ENCODE peak calls at places on chromosome 7, in five cellular contexts. I is B cell, N is NCI-H1092 treated with DMSO at 0.1 percent for 48 hours, S is uterus, Q is fibroblast of the aortic adventitia. K is an unnamed sample.

GRCh38 chr7:90563286-90563685 is 32.8 kb upstream of the CDK14 start:
- DNase-seq in I (no peak), N (no peak), S (no peak), Q (no peak), K (no peak)

GRCh38 chr7:135509589-135509838 is 388 bp downstream of the CNOT4 start:
- DNase-seq in I (peak), N (no peak), S (no peak), Q (no peak), K (no peak)

GRCh38 chr7:23477170-23477525 is 6.9 kb upstream of the IGF2BP3 start:
- DNase-seq in I (no peak), N (no peak), S (no peak), Q (no peak), K (no peak)

GRCh38 chr7:50387351-50387750 is 62.8 kb downstream of the FIGNL1 start:
- DNase-seq in I (no peak), N (no peak), S (no peak), Q (no peak), K (no peak)

GRCh38 chr7:149147072-149147729 is at the start of gene ZNF398:
- DNase-seq in I (peak), N (peak), S (peak), Q (peak), K (peak)

GRCh38 chr7:88169717-88170320 is 50.0 kb downstream of the SRI start:
- DNase-seq in I (no peak), N (peak), S (no peak), Q (peak), K (peak)

GRCh38 chr7:90474284-90475210 is 5.1 kb downstream of the PTTG1IP2 start:
- DNase-seq in I (no peak), N (no peak), S (no peak), Q (peak), K (no peak)

GRCh38 chr7:75971961-75972763 is 22.2 kb downstream of the TMEM120A start:
- DNase-seq in I (no peak), N (no peak), S (no peak), Q (peak), K (no peak)

GRCh38 chr7:66697451-66698438 is 42.8 kb upstream of the RABGEF1 start:
- DNase-seq in I (no peak), N (no peak), S (peak), Q (peak), K (no peak)

GRCh38 chr7:149887311-149887710 is 13.5 kb downstream of the ATP6V0E2 start:
- DNase-seq in I (no peak), N (no peak), S (no peak), Q (no peak), K (no peak)

GRCh38 chr7:146826338-146826737 is 709.7 kb downstream of the CNTNAP2 start:
- DNase-seq in I (no peak), N (no peak), S (no peak), Q (no peak), K (no peak)

GRCh38 chr7:74271742-74272141 is 17.5 kb upstream of the CLIP2 start:
- DNase-seq in I (no peak), N (no peak), S (no peak), Q (no peak), K (no peak)

GRCh38 chr7:94907026-94907419 is 371 bp upstream of the PPP1R9A start:
- DNase-seq in I (no peak), N (no peak), S (no peak), Q (no peak), K (no peak)

GRCh38 chr7:156017916-156018700 is 205.8 kb upstream of the SHH start:
- DNase-seq in I (no peak), N (no peak), S (no peak), Q (no peak), K (no peak)

GRCh38 chr7:42170724-42171123 is 66.3 kb downstream of the GLI3 start:
- DNase-seq in I (no peak), N (no peak), S (no peak), Q (no peak), K (no peak)

GRCh38 chr7:77464589-77464988 is 48.4 kb upstream of the GSAP start:
- DNase-seq in I (no peak), N (no peak), S (no peak), Q (no peak), K (peak)

GRCh38 chr7:110204527-110204926 is 886.4 kb upstream of the LRRN3 start:
- DNase-seq in I (no peak), N (peak), S (no peak), Q (no peak), K (no peak)

GRCh38 chr7:155832581-155832981 is 20.3 kb upstream of the SHH start:
- DNase-seq in I (no peak), N (no peak), S (no peak), Q (no peak), K (no peak)

GRCh38 chr7:96285579-96285978 is 36.3 kb downstream of the SLC25A13 start:
- DNase-seq in I (no peak), N (no peak), S (no peak), Q (no peak), K (peak)

GRCh38 chr7:235576-236395 is 43.4 kb downstream of the FAM20C start:
- DNase-seq in I (no peak), N (no peak), S (no peak), Q (no peak), K (no peak)